ENCODE peak calls at places on chromosomes 6 and 20, in nine cellular contexts. J is right cardiac atrium, K is T-helper 17 cell, D is left ventricle myocardium inferior, Z is T-helper 2 cell, U is AG04449, N is heart right ventricle, E is tibial nerve, Y is NCI-H1436. M is an unnamed sample.
A peak's percentile ranks its signal among the peaks of the same experiment; 100 is the strongest.

GRCh38 chr20:45444050-45444449 is 25.5 kb upstream of the WFDC2 start:
- DNase-seq in J (no peak), K (no peak), D (no peak), Z (no peak), U (no peak), N (no peak), E (no peak), Y (no peak), M (no peak)

GRCh38 chr20:31605902-31606677 is 1.0 kb downstream of the ID1 start:
- DNase-seq in J (peak; percentile 74), K (no peak), D (no peak), Z (no peak), U (no peak), N (peak; percentile 37), E (no peak), Y (no peak), M (peak; percentile 22)

GRCh38 chr20:51447097-51447764 is 95.3 kb downstream of the NFATC2 start:
- DNase-seq in J (peak; percentile 74), K (no peak), D (peak; percentile 30), Z (no peak), U (peak; percentile 86), N (no peak), E (peak; percentile 57), Y (no peak), M (peak; percentile 94)

GRCh38 chr6:97294451-97294850 is 11.4 kb upstream of the MMS22L start:
- DNase-seq in J (no peak), K (no peak), D (no peak), Z (no peak), U (peak; percentile 12), N (no peak), E (no peak), Y (no peak), M (peak; percentile 72)

GRCh38 chr6:41061196-41061726 is 8.3 kb downstream of the APOBEC2 start:
- DNase-seq in J (no peak), K (no peak), D (no peak), Z (no peak), U (no peak), N (no peak), E (no peak), Y (no peak), M (no peak)

GRCh38 chr6:4351857-4352669 is 216.7 kb upstream of the ECI2 start:
- DNase-seq in J (peak; percentile 91), K (no peak), D (peak; percentile 74), Z (no peak), U (peak; percentile 89), N (peak; percentile 75), E (peak; percentile 41), Y (no peak), M (peak; percentile 87)

GRCh38 chr20:19211661-19212523 is 550 bp upstream of the SLC24A3 start:
- DNase-seq in J (peak; percentile 69), K (no peak), D (no peak), Z (no peak), U (no peak), N (peak; percentile 29), E (no peak), Y (peak; percentile 37), M (peak; percentile 16)

GRCh38 chr20:57792386-57793095 is 82.7 kb upstream of the PMEPA1 start:
- DNase-seq in J (no peak), K (no peak), D (no peak), Z (no peak), U (no peak), N (no peak), E (no peak), Y (no peak), M (no peak)

GRCh38 chr20:41664584-41664983 is 46.4 kb upstream of the CHD6 start:
- DNase-seq in J (no peak), K (no peak), D (no peak), Z (no peak), U (no peak), N (no peak), E (no peak), Y (no peak), M (no peak)

GRCh38 chr6:40931927-40932326 is 107.1 kb downstream of the UNC5CL start:
- DNase-seq in J (no peak), K (no peak), D (no peak), Z (no peak), U (no peak), N (no peak), E (no peak), Y (no peak), M (no peak)

GRCh38 chr20:35508493-35509218 is 20.8 kb downstream of the C20orf173 start:
- DNase-seq in J (no peak), K (no peak), D (no peak), Z (no peak), U (no peak), N (no peak), E (no peak), Y (no peak), M (no peak)

GRCh38 chr6:158066161-158066781 is 84.6 kb downstream of the SYNJ2 start:
- DNase-seq in J (no peak), K (no peak), D (no peak), Z (no peak), U (no peak), N (no peak), E (no peak), Y (no peak), M (no peak)

GRCh38 chr6:56220078-56220477 is 27.3 kb downstream of the COL21A1 start:
- DNase-seq in J (no peak), K (no peak), D (no peak), Z (no peak), U (no peak), N (no peak), E (no peak), Y (no peak), M (no peak)

GRCh38 chr6:20921533-20921932 is 387.3 kb downstream of the CDKAL1 start:
- DNase-seq in J (no peak), K (no peak), D (no peak), Z (no peak), U (no peak), N (no peak), E (no peak), Y (no peak), M (peak; percentile 11)

GRCh38 chr6:36938536-36938935 is 16.0 kb upstream of the PI16 start:
- DNase-seq in J (no peak), K (no peak), D (no peak), Z (no peak), U (no peak), N (no peak), E (no peak), Y (no peak), M (no peak)

GRCh38 chr6:7742214-7742613 is 16.3 kb downstream of the BMP6 start:
- DNase-seq in J (no peak), K (no peak), D (no peak), Z (no peak), U (no peak), N (no peak), E (no peak), Y (no peak), M (no peak)

GRCh38 chr6:34234667-34235604 is 1.7 kb upstream of the HMGA1 start:
- DNase-seq in J (peak; percentile 69), K (peak; percentile 29), D (no peak), Z (no peak), U (no peak), N (peak; percentile 28), E (no peak), Y (no peak), M (no peak)

GRCh38 chr6:113837170-113837569 is 20.0 kb upstream of the MARCKS start:
- DNase-seq in J (no peak), K (no peak), D (no peak), Z (no peak), U (no peak), N (no peak), E (no peak), Y (no peak), M (no peak)

GRCh38 chr20:46674253-46675083 is 14.8 kb downstream of the TP53RK start:
- DNase-seq in J (no peak), K (no peak), D (no peak), Z (no peak), U (no peak), N (no peak), E (no peak), Y (no peak), M (no peak)

GRCh38 chr6:150146436-150146835 is 3.6 kb downstream of the PPP1R14C start:
- DNase-seq in J (no peak), K (no peak), D (no peak), Z (no peak), U (no peak), N (no peak), E (no peak), Y (no peak), M (no peak)

GRCh38 chr6:80214436-80215022 is 108.1 kb downstream of the BCKDHB start:
- DNase-seq in J (peak; percentile 32), K (no peak), D (peak; percentile 16), Z (no peak), U (no peak), N (no peak), E (no peak), Y (peak; percentile 38), M (peak; percentile 4)

GRCh38 chr6:13267142-13267621 is 61.2 kb downstream of the TBC1D7 start:
- DNase-seq in J (no peak), K (no peak), D (no peak), Z (no peak), U (no peak), N (no peak), E (no peak), Y (no peak), M (no peak)

GRCh38 chr6:111781055-111781708 is 92.1 kb downstream of the FYN start:
- DNase-seq in J (no peak), K (no peak), D (no peak), Z (no peak), U (no peak), N (no peak), E (no peak), Y (peak; percentile 30), M (peak; percentile 47)

GRCh38 chr20:24650091-24650490 is 180.7 kb downstream of the SYNDIG1 start:
- DNase-seq in J (no peak), K (no peak), D (no peak), Z (no peak), U (no peak), N (no peak), E (no peak), Y (no peak), M (peak; percentile 74)

GRCh38 chr20:44736170-44737021 is 9.3 kb upstream of the KCNK15 start:
- DNase-seq in J (no peak), K (no peak), D (no peak), Z (no peak), U (no peak), N (no peak), E (peak; percentile 68), Y (no peak), M (peak; percentile 48)

GRCh38 chr20:48659888-48660287 is 167.9 kb downstream of the PREX1 start:
- DNase-seq in J (no peak), K (no peak), D (no peak), Z (no peak), U (no peak), N (no peak), E (no peak), Y (no peak), M (peak; percentile 82)

GRCh38 chr6:163418273-163419029 is 3.9 kb downstream of the QKI start:
- DNase-seq in J (no peak), K (no peak), D (no peak), Z (no peak), U (no peak), N (no peak), E (no peak), Y (no peak), M (no peak)

GRCh38 chr6:37807656-37808055 is 11.9 kb upstream of the ZFAND3 start:
- DNase-seq in J (no peak), K (no peak), D (no peak), Z (no peak), U (no peak), N (no peak), E (no peak), Y (no peak), M (peak; percentile 44)

GRCh38 chr6:52362443-52363221 is 681 bp downstream of the PAQR8 start:
- DNase-seq in J (peak; percentile 67), K (peak; percentile 41), D (peak; percentile 21), Z (peak; percentile 34), U (no peak), N (peak; percentile 28), E (peak; percentile 17), Y (peak; percentile 17), M (peak; percentile 70)

GRCh38 chr6:82257088-82257774 is 9.7 kb upstream of the IBTK start:
- DNase-seq in J (no peak), K (no peak), D (no peak), Z (no peak), U (no peak), N (no peak), E (no peak), Y (no peak), M (no peak)

GRCh38 chr6:155174576-155175174 is 89.1 kb upstream of the CLDN20 start:
- DNase-seq in J (peak; percentile 58), K (peak; percentile 26), D (no peak), Z (peak; percentile 39), U (no peak), N (peak; percentile 23), E (peak; percentile 71), Y (peak; percentile 88), M (peak; percentile 41)

M was measured in MG63.